ENCODE peak calls at places on chromosomes 11 and 22, in nine cellular contexts. One of them, this sample, is unnamed.

GRCh38 chr22:22508274-22509176 is at the start of gene ZNF280B:
- DNase-seq in renal cortical epithelial cell: peak
- DNase-seq in C1 segment of cervical spinal cord: peak
- DNase-seq in SW 1271: peak
- DNase-seq in type B pancreatic cell: peak
- DNase-seq in T follicular helper cell: peak
- DNase-seq in mucosa of descending colon: peak
- DNase-seq in activated CD4-positive, alpha-beta T cell treated with anti-CD3 and anti-CD28 coated beads, Interleukin-2, amount 50 U/mL, for 1 hour: peak
- DNase-seq in CD8-positive, alpha-beta memory T cell: peak
- DNase-seq in this sample: peak

GRCh38 chr11:1177020-1177770 is 19.4 kb downstream of the MUC5AC start:
- DNase-seq in renal cortical epithelial cell: no peak
- DNase-seq in C1 segment of cervical spinal cord: no peak
- DNase-seq in SW 1271: no peak
- DNase-seq in type B pancreatic cell: no peak
- DNase-seq in T follicular helper cell: no peak
- DNase-seq in mucosa of descending colon: peak
- DNase-seq in activated CD4-positive, alpha-beta T cell treated with anti-CD3 and anti-CD28 coated beads, Interleukin-2, amount 50 U/mL, for 1 hour: no peak
- DNase-seq in CD8-positive, alpha-beta memory T cell: no peak
- DNase-seq in this sample: no peak

GRCh38 chr11:107577312-107577711 is 11.8 kb upstream of the ALKBH8 start:
- DNase-seq in renal cortical epithelial cell: no peak
- DNase-seq in C1 segment of cervical spinal cord: no peak
- DNase-seq in SW 1271: no peak
- DNase-seq in type B pancreatic cell: no peak
- DNase-seq in T follicular helper cell: no peak
- DNase-seq in mucosa of descending colon: no peak
- DNase-seq in activated CD4-positive, alpha-beta T cell treated with anti-CD3 and anti-CD28 coated beads, Interleukin-2, amount 50 U/mL, for 1 hour: no peak
- DNase-seq in CD8-positive, alpha-beta memory T cell: no peak
- DNase-seq in this sample: no peak

GRCh38 chr11:73268671-73269271 is 3.4 kb upstream of the P2RY6 start:
- DNase-seq in renal cortical epithelial cell: no peak
- DNase-seq in C1 segment of cervical spinal cord: no peak
- DNase-seq in SW 1271: no peak
- DNase-seq in type B pancreatic cell: peak
- DNase-seq in T follicular helper cell: no peak
- DNase-seq in mucosa of descending colon: peak
- DNase-seq in activated CD4-positive, alpha-beta T cell treated with anti-CD3 and anti-CD28 coated beads, Interleukin-2, amount 50 U/mL, for 1 hour: no peak
- DNase-seq in CD8-positive, alpha-beta memory T cell: no peak
- DNase-seq in this sample: no peak

GRCh38 chr11:44189986-44190882 is 94.8 kb downstream of the EXT2 start:
- DNase-seq in renal cortical epithelial cell: no peak
- DNase-seq in C1 segment of cervical spinal cord: no peak
- DNase-seq in SW 1271: no peak
- DNase-seq in type B pancreatic cell: no peak
- DNase-seq in T follicular helper cell: no peak
- DNase-seq in mucosa of descending colon: no peak
- DNase-seq in activated CD4-positive, alpha-beta T cell treated with anti-CD3 and anti-CD28 coated beads, Interleukin-2, amount 50 U/mL, for 1 hour: no peak
- DNase-seq in CD8-positive, alpha-beta memory T cell: no peak
- DNase-seq in this sample: no peak

GRCh38 chr11:92227954-92228935 is 3.6 kb downstream of the FAT3 start:
- DNase-seq in renal cortical epithelial cell: no peak
- DNase-seq in C1 segment of cervical spinal cord: no peak
- DNase-seq in SW 1271: no peak
- DNase-seq in type B pancreatic cell: no peak
- DNase-seq in T follicular helper cell: no peak
- DNase-seq in mucosa of descending colon: no peak
- DNase-seq in activated CD4-positive, alpha-beta T cell treated with anti-CD3 and anti-CD28 coated beads, Interleukin-2, amount 50 U/mL, for 1 hour: no peak
- DNase-seq in CD8-positive, alpha-beta memory T cell: no peak
- DNase-seq in this sample: no peak

GRCh38 chr22:29184886-29185575 is 20.7 kb upstream of the EMID1 start:
- DNase-seq in renal cortical epithelial cell: no peak
- DNase-seq in C1 segment of cervical spinal cord: no peak
- DNase-seq in SW 1271: no peak
- DNase-seq in type B pancreatic cell: no peak
- DNase-seq in T follicular helper cell: no peak
- DNase-seq in mucosa of descending colon: no peak
- DNase-seq in activated CD4-positive, alpha-beta T cell treated with anti-CD3 and anti-CD28 coated beads, Interleukin-2, amount 50 U/mL, for 1 hour: no peak
- DNase-seq in CD8-positive, alpha-beta memory T cell: no peak
- DNase-seq in this sample: no peak

GRCh38 chr11:78840190-78840589 is 265.5 kb upstream of the NARS2 start:
- DNase-seq in renal cortical epithelial cell: no peak
- DNase-seq in C1 segment of cervical spinal cord: no peak
- DNase-seq in SW 1271: no peak
- DNase-seq in type B pancreatic cell: no peak
- DNase-seq in T follicular helper cell: no peak
- DNase-seq in mucosa of descending colon: no peak
- DNase-seq in activated CD4-positive, alpha-beta T cell treated with anti-CD3 and anti-CD28 coated beads, Interleukin-2, amount 50 U/mL, for 1 hour: no peak
- DNase-seq in CD8-positive, alpha-beta memory T cell: no peak
- DNase-seq in this sample: no peak

GRCh38 chr22:23083315-23084021 is 13.1 kb downstream of the GNAZ start:
- DNase-seq in renal cortical epithelial cell: no peak
- DNase-seq in C1 segment of cervical spinal cord: no peak
- DNase-seq in SW 1271: no peak
- DNase-seq in type B pancreatic cell: no peak
- DNase-seq in T follicular helper cell: no peak
- DNase-seq in mucosa of descending colon: no peak
- DNase-seq in activated CD4-positive, alpha-beta T cell treated with anti-CD3 and anti-CD28 coated beads, Interleukin-2, amount 50 U/mL, for 1 hour: no peak
- DNase-seq in CD8-positive, alpha-beta memory T cell: no peak
- DNase-seq in this sample: no peak

GRCh38 chr11:119307219-119307618 is 9.7 kb downstream of the MCAM start:
- DNase-seq in renal cortical epithelial cell: no peak
- DNase-seq in C1 segment of cervical spinal cord: no peak
- DNase-seq in SW 1271: no peak
- DNase-seq in type B pancreatic cell: no peak
- DNase-seq in T follicular helper cell: no peak
- DNase-seq in mucosa of descending colon: no peak
- DNase-seq in activated CD4-positive, alpha-beta T cell treated with anti-CD3 and anti-CD28 coated beads, Interleukin-2, amount 50 U/mL, for 1 hour: no peak
- DNase-seq in CD8-positive, alpha-beta memory T cell: no peak
- DNase-seq in this sample: no peak

GRCh38 chr11:111001986-111002616 is 243.4 kb upstream of the POU2AF2 start:
- DNase-seq in renal cortical epithelial cell: peak
- DNase-seq in C1 segment of cervical spinal cord: no peak
- DNase-seq in SW 1271: no peak
- DNase-seq in type B pancreatic cell: no peak
- DNase-seq in T follicular helper cell: no peak
- DNase-seq in mucosa of descending colon: no peak
- DNase-seq in activated CD4-positive, alpha-beta T cell treated with anti-CD3 and anti-CD28 coated beads, Interleukin-2, amount 50 U/mL, for 1 hour: no peak
- DNase-seq in CD8-positive, alpha-beta memory T cell: no peak
- DNase-seq in this sample: no peak

GRCh38 chr11:65574963-65575567 is 788 bp upstream of the EHBP1L1 start:
- DNase-seq in renal cortical epithelial cell: peak
- DNase-seq in C1 segment of cervical spinal cord: no peak
- DNase-seq in SW 1271: no peak
- DNase-seq in type B pancreatic cell: no peak
- DNase-seq in T follicular helper cell: no peak
- DNase-seq in mucosa of descending colon: peak
- DNase-seq in activated CD4-positive, alpha-beta T cell treated with anti-CD3 and anti-CD28 coated beads, Interleukin-2, amount 50 U/mL, for 1 hour: no peak
- DNase-seq in CD8-positive, alpha-beta memory T cell: no peak
- DNase-seq in this sample: peak